ENCODE peak calls at places on chromosomes 16 and 17, in four cellular contexts. O is activated T-helper 1 cell treated with Interleukin-2 at 50 U/mL for 16 hours; N is lung; C is CD4-positive, alpha-beta memory T cell. Z is an unnamed sample.

GRCh38 chr17:39926588-39927100 is 757 bp downstream of the ORMDL3 start:
- DNase-seq in N (peak; percentile 65), C (peak; percentile 77), O (peak; percentile 40), Z (no peak)

GRCh38 chr17:65219124-65219523 is 82.0 kb downstream of the RGS9 start:
- DNase-seq in O (no peak), N (no peak), C (no peak), Z (no peak)

GRCh38 chr16:27436065-27436464 is 34.1 kb downstream of the IL21R start:
- DNase-seq in C (no peak), O (no peak), N (no peak), Z (peak; percentile 75)

GRCh38 chr17:15303851-15304250 is 37.5 kb downstream of the TEKT3 start:
- DNase-seq in N (no peak), C (no peak), O (no peak), Z (no peak)

GRCh38 chr17:59093702-59094231 is 12.9 kb downstream of the TRIM37 start:
- DNase-seq in C (no peak), N (peak; percentile 68), O (no peak), Z (no peak)

GRCh38 chr16:21277045-21277926 is 804 bp downstream of the CRYM start:
- DNase-seq in O (no peak), N (no peak), C (no peak), Z (peak; percentile 69)

GRCh38 chr16:14509675-14510132 is 120.4 kb downstream of the PARN start:
- DNase-seq in C (no peak), N (no peak), O (no peak), Z (no peak)

GRCh38 chr17:49920370-49920769 is 48.6 kb upstream of the DLX4 start:
- DNase-seq in N (no peak), O (no peak), C (no peak), Z (no peak)

GRCh38 chr17:72935984-72936383 is 156.5 kb downstream of the SLC39A11 start:
- DNase-seq in N (no peak), C (no peak), O (no peak), Z (no peak)

GRCh38 chr17:81553616-81554181 is 1.5 kb upstream of the FAAP100 start:
- DNase-seq in O (no peak), C (no peak), N (no peak), Z (peak; percentile 87)

GRCh38 chr17:65557349-65558310 is 3.8 kb downstream of the AXIN2 start:
- DNase-seq in N (peak; percentile 48), O (no peak), C (peak; percentile 82), Z (no peak)

GRCh38 chr16:46844771-46845170 is 13.8 kb upstream of the C16orf87 start:
- DNase-seq in N (no peak), C (no peak), O (no peak), Z (no peak)

GRCh38 chr16:88804173-88804551 is 573 bp downstream of the CDT1 start:
- DNase-seq in N (no peak), C (no peak), O (no peak), Z (no peak)

GRCh38 chr17:81494984-81495383 is 17.6 kb downstream of the ACTG1 start:
- DNase-seq in O (no peak), C (peak; percentile 20), N (no peak), Z (no peak)

GRCh38 chr17:37678036-37678435 is 34.8 kb upstream of the DDX52 start:
- DNase-seq in O (no peak), C (no peak), N (no peak), Z (no peak)

GRCh38 chr16:11412175-11412904 is 67.1 kb downstream of the RMI2 start:
- DNase-seq in O (no peak), N (no peak), C (no peak), Z (no peak)

GRCh38 chr16:59605706-59606105 is 871.6 kb upstream of the GOT2 start:
- DNase-seq in C (no peak), O (no peak), N (no peak), Z (no peak)

GRCh38 chr16:81711609-81712329 is 67.3 kb upstream of the PLCG2 start:
- DNase-seq in N (no peak), O (no peak), C (no peak), Z (peak; percentile 90)

GRCh38 chr17:82943751-82944150 is 103.9 kb upstream of the ZNF750 start:
- DNase-seq in C (no peak), O (no peak), N (no peak), Z (no peak)

GRCh38 chr16:85130707-85131028 is 18.4 kb upstream of the CIBAR2 start:
- DNase-seq in C (no peak), O (no peak), N (no peak), Z (no peak)

GRCh38 chr17:21034350-21035235 is 8.2 kb downstream of the USP22 start:
- DNase-seq in C (peak; percentile 64), N (no peak), O (no peak), Z (no peak)

GRCh38 chr16:73268311-73268997 is 220.5 kb upstream of the ZFHX3 start:
- DNase-seq in C (no peak), N (no peak), O (no peak), Z (no peak)

GRCh38 chr16:81521141-81521626 is 76.6 kb downstream of the CMIP start:
- DNase-seq in N (no peak), O (peak; percentile 58), C (peak; percentile 90), Z (no peak)

GRCh38 chr16:1474047-1474446 is 781 bp downstream of the CLCN7 start:
- DNase-seq in O (no peak), N (no peak), C (no peak), Z (no peak)

Z was measured in osteocyte.